ENCODE peak calls at places on chromosomes 3 and 15, in seven cellular contexts. A is GM12864, H is Caco-2, S is aorta, J is coronary artery, G is breast epithelium, Q is fibroblast of mammary gland. I is an unnamed sample.

GRCh38 chr3:63364495-63364894 is 86.4 kb downstream of the SYNPR start:
- DNase-seq in S (no peak), G (no peak), Q (peak; percentile 69), H (no peak), A (no peak), J (no peak), I (peak; percentile 14)

GRCh38 chr3:172626241-172626640 is 84.6 kb downstream of the NCEH1 start:
- DNase-seq in A (no peak), Q (peak; percentile 68), S (no peak), G (no peak), H (no peak), J (no peak), I (no peak)

GRCh38 chr3:153166206-153166605 is 4.2 kb downstream of the RAP2B start:
- DNase-seq in G (no peak), A (no peak), Q (no peak), H (no peak), S (no peak), J (no peak), I (peak; percentile 27)

GRCh38 chr15:25403771-25404170 is 35.1 kb downstream of the UBE3A start:
- DNase-seq in G (no peak), S (no peak), J (no peak), A (no peak), Q (no peak), H (no peak), I (no peak)

GRCh38 chr3:62366093-62366419 is 7.3 kb downstream of the FEZF2 start:
- DNase-seq in Q (no peak), S (no peak), G (no peak), J (no peak), H (no peak), A (no peak), I (no peak)

GRCh38 chr15:98506711-98507110 is 141.6 kb upstream of the IGF1R start:
- DNase-seq in A (no peak), G (no peak), H (no peak), J (no peak), Q (no peak), S (no peak), I (no peak)

GRCh38 chr15:89672221-89673161 is 6.7 kb downstream of the PLIN1 start:
- DNase-seq in H (no peak), A (no peak), J (peak; percentile 76), Q (peak; percentile 38), G (no peak), S (peak; percentile 82), I (no peak)

GRCh38 chr3:172341482-172342059 is 106.7 kb downstream of the GHSR start:
- DNase-seq in H (peak; percentile 57), A (peak; percentile 31), J (no peak), Q (peak; percentile 72), S (no peak), G (no peak), I (peak; percentile 69)

GRCh38 chr3:111684640-111685039 is 89.5 kb upstream of the ZBED2 start:
- DNase-seq in Q (no peak), H (no peak), S (no peak), A (no peak), J (no peak), G (no peak), I (no peak)

GRCh38 chr3:112117826-112118571 is 15.0 kb downstream of the GCSAM start:
- DNase-seq in S (no peak), A (no peak), Q (no peak), G (no peak), H (no peak), J (no peak), I (peak; percentile 45)

GRCh38 chr3:134437211-134437752 is 48.5 kb downstream of the ANAPC13 start:
- DNase-seq in A (no peak), G (no peak), H (no peak), S (no peak), Q (no peak), J (no peak), I (no peak)

GRCh38 chr15:70236306-70237103 is 138.8 kb upstream of the TLE3 start:
- DNase-seq in J (no peak), S (no peak), H (no peak), G (no peak), A (no peak), Q (peak; percentile 98), I (peak; percentile 56)

GRCh38 chr15:63598467-63599400 is 1.5 kb downstream of the FBXL22 start:
- DNase-seq in Q (no peak), H (no peak), S (peak; percentile 75), J (no peak), A (no peak), G (no peak), I (no peak)

GRCh38 chr15:68429691-68430470 is 2.1 kb downstream of the ITGA11 start:
- DNase-seq in A (no peak), J (peak; percentile 59), S (no peak), H (no peak), Q (peak; percentile 30), G (no peak), I (no peak)

GRCh38 chr3:153130312-153130977 is 31.6 kb upstream of the RAP2B start:
- DNase-seq in J (no peak), G (no peak), A (no peak), H (no peak), S (no peak), Q (peak; percentile 84), I (no peak)

DNA sequence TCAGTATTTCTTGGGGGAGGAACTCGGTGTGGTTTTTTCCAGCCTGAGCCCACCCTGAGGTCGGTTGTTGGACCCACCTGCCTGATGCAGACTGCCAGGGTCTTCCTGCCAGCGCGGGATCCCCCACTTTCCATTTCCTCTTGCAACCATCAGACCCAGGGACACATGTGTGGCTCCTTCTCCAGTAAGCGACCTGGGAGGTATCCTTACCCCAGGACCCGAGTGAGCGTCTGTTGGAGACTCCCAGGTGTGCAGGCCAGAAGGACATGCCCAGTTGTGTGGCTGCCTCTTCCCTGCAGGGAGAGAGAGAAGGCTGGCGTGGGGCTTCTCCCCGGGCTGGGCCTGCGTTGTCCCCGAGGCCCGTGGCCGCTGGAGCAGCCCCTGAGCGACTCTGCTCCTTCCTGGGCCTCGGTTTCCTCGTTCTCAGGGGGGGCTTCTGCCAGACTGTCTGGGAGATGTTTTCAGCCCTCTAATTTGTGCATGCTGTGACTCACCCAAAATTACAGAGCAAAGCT is 56.8 kb downstream of the APBA2 start:
- DNase-seq in S (peak; percentile 55), Q (no peak), H (no peak), A (no peak), G (no peak), J (peak; percentile 43), I (no peak)
- H3K4me3 ChIP-seq in S (no peak overlapping the region), Q (no peak overlapping the region), H (no peak overlapping the region), A (no peak overlapping the region), G (no peak overlapping the region), J (no peak overlapping the region), I (no peak overlapping the region)

DNA sequence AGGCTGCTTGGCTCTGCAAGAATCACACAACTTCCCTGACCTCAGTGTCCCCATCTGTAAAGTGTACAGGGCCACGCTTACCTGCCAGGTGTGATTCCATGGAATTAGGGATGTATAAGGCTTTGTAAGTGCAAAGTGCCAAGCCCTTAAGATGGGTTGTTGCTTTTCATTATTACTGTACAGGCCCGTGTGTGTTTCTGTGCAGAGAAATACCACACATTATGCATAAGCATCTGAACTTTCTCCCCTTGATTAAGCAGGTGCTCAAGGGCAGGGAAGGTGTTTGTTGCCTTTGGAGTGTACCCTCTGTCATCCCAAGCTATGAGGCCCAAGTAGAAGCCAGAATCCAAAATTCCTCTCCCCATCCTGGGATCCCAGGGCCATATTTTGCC is 13.6 kb upstream of the HRH1 start:
- DNase-seq in J (no peak), G (no peak), H (no peak), Q (no peak), A (no peak), S (no peak), I (no peak)
- H3K4me3 ChIP-seq in J (no peak overlapping the region), G (no peak overlapping the region), H (no peak overlapping the region), Q (no peak overlapping the region), A (no peak overlapping the region), S (no peak overlapping the region), I (no peak overlapping the region)

GRCh38 chr3:5260992-5261501 is 73.5 kb downstream of the EDEM1 start:
- DNase-seq in H (no peak), G (no peak), S (no peak), A (no peak), Q (no peak), J (no peak), I (no peak)
- H3K4me3 ChIP-seq in H (no peak overlapping the region), G (no peak overlapping the region), S (no peak overlapping the region), A (no peak overlapping the region), Q (no peak overlapping the region), J (no peak overlapping the region), I (no peak overlapping the region)

GRCh38 chr3:43742935-43743334 is 52.2 kb downstream of the ABHD5 start:
- DNase-seq in S (no peak), A (no peak), Q (peak; percentile 72), J (no peak), G (no peak), H (no peak), I (no peak)

GRCh38 chr3:43748179-43748578 is 57.4 kb downstream of the ABHD5 start:
- DNase-seq in H (no peak), A (no peak), Q (peak; percentile 72), S (no peak), J (no peak), G (no peak), I (no peak)

GRCh38 chr3:43752908-43753307 is 62.2 kb downstream of the ABHD5 start:
- DNase-seq in S (no peak), A (no peak), G (no peak), H (no peak), Q (peak; percentile 26), J (no peak), I (no peak)

DNA sequence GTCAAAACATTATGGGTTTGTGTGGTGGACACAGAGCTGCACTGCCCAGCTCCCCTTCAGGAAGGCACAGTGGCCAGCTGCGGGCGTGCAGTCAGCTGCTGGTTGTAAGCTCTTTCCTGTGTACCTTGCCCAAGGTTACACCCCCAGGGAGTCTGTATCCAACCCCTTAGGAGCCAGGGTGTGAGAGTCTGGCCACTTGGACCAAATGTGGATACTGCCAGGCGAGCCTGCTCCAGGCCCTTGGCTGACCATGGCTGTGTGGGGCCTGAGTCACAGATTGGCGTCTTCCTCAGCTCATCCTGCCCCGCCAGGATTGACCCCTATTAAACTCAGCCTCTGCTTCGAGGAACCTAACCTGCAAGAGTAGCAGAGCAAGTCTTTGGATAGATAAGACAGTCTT is 56.9 kb downstream of the ABHD5 start:
- DNase-seq in Q (peak; percentile 74), G (no peak), S (no peak), H (no peak), J (no peak), A (no peak), I (no peak)
- H3K4me3 ChIP-seq in Q (no peak overlapping the region), G (no peak overlapping the region), S (no peak overlapping the region), H (no peak overlapping the region), J (no peak overlapping the region), A (no peak overlapping the region), I (no peak overlapping the region)

I was measured in Jurkat, Clone E6-1.